ENCODE peak calls at places on chromosomes 6 and 20, in eight cellular contexts. One of them, this sample, is unnamed.

GRCh38 chr6:131657630-131658111 is 20.6 kb downstream of the ENPP3 start:
- DNase-seq in lower lobe of right lung: no peak
- DNase-seq in heart left ventricle: no peak
- DNase-seq in HCT116: no peak
- DNase-seq in left ventricle myocardium inferior: no peak
- DNase-seq in LNCaP clone FGC: no peak
- DNase-seq in AG04449: peak; percentile 47
- DNase-seq in foreskin fibroblast: peak; percentile 48
- DNase-seq in this sample: no peak

GRCh38 chr6:25601797-25602679 is 50.0 kb upstream of the SCGN start:
- DNase-seq in HCT116: peak; percentile 28
- DNase-seq in AG04449: peak; percentile 7
- DNase-seq in left ventricle myocardium inferior: no peak
- DNase-seq in LNCaP clone FGC: peak; percentile 73
- DNase-seq in lower lobe of right lung: no peak
- DNase-seq in foreskin fibroblast: peak; percentile 76
- DNase-seq in heart left ventricle: no peak
- DNase-seq in this sample: peak; percentile 14

GRCh38 chr6:148508401-148509151 is 165.9 kb downstream of the SASH1 start:
- DNase-seq in foreskin fibroblast: peak; percentile 88
- DNase-seq in AG04449: no peak
- DNase-seq in lower lobe of right lung: no peak
- DNase-seq in LNCaP clone FGC: no peak
- DNase-seq in left ventricle myocardium inferior: no peak
- DNase-seq in HCT116: no peak
- DNase-seq in heart left ventricle: peak; percentile 29
- DNase-seq in this sample: no peak

GRCh38 chr6:125981566-125982185 is 4.7 kb upstream of the TRMT11 start:
- DNase-seq in HCT116: no peak
- DNase-seq in left ventricle myocardium inferior: no peak
- DNase-seq in heart left ventricle: no peak
- DNase-seq in AG04449: no peak
- DNase-seq in LNCaP clone FGC: no peak
- DNase-seq in lower lobe of right lung: no peak
- DNase-seq in foreskin fibroblast: peak; percentile 20
- DNase-seq in this sample: no peak

GRCh38 chr6:139373154-139373927 is 1.1 kb downstream of the CITED2 start:
- DNase-seq in left ventricle myocardium inferior: peak; percentile 68
- DNase-seq in AG04449: no peak
- DNase-seq in lower lobe of right lung: peak; percentile 82
- DNase-seq in foreskin fibroblast: peak; percentile 64
- DNase-seq in LNCaP clone FGC: no peak
- DNase-seq in HCT116: no peak
- DNase-seq in heart left ventricle: peak; percentile 60
- DNase-seq in this sample: no peak

GRCh38 chr6:117906454-117906904 is 585 bp upstream of the SLC35F1 start:
- DNase-seq in left ventricle myocardium inferior: no peak
- DNase-seq in LNCaP clone FGC: no peak
- DNase-seq in heart left ventricle: no peak
- DNase-seq in HCT116: no peak
- DNase-seq in AG04449: no peak
- DNase-seq in foreskin fibroblast: no peak
- DNase-seq in lower lobe of right lung: no peak
- DNase-seq in this sample: no peak

GRCh38 chr20:16801919-16802651 is 53.9 kb downstream of the OTOR start:
- DNase-seq in heart left ventricle: peak; percentile 12
- DNase-seq in HCT116: peak; percentile 56
- DNase-seq in AG04449: no peak
- DNase-seq in foreskin fibroblast: peak; percentile 76
- DNase-seq in lower lobe of right lung: peak; percentile 66
- DNase-seq in LNCaP clone FGC: peak; percentile 6
- DNase-seq in left ventricle myocardium inferior: peak; percentile 29
- DNase-seq in this sample: peak; percentile 7

GRCh38 chr20:61328906-61329558 is 77.0 kb downstream of the CDH4 start:
- DNase-seq in lower lobe of right lung: peak; percentile 71
- DNase-seq in heart left ventricle: no peak
- DNase-seq in AG04449: no peak
- DNase-seq in HCT116: no peak
- DNase-seq in left ventricle myocardium inferior: no peak
- DNase-seq in foreskin fibroblast: no peak
- DNase-seq in LNCaP clone FGC: no peak
- DNase-seq in this sample: no peak

GRCh38 chr6:6522709-6523108 is 65.8 kb upstream of the LY86 start:
- DNase-seq in heart left ventricle: no peak
- DNase-seq in lower lobe of right lung: no peak
- DNase-seq in AG04449: no peak
- DNase-seq in LNCaP clone FGC: no peak
- DNase-seq in foreskin fibroblast: no peak
- DNase-seq in left ventricle myocardium inferior: no peak
- DNase-seq in HCT116: no peak
- DNase-seq in this sample: no peak

GRCh38 chr6:113634352-113635163 is 222.6 kb upstream of the MARCKS start:
- DNase-seq in left ventricle myocardium inferior: no peak
- DNase-seq in HCT116: no peak
- DNase-seq in LNCaP clone FGC: no peak
- DNase-seq in AG04449: peak; percentile 63
- DNase-seq in heart left ventricle: no peak
- DNase-seq in foreskin fibroblast: peak; percentile 58
- DNase-seq in lower lobe of right lung: no peak
- DNase-seq in this sample: no peak

GRCh38 chr6:33018904-33019303 is 9.5 kb upstream of the HLA-DOA start:
- DNase-seq in LNCaP clone FGC: no peak
- DNase-seq in lower lobe of right lung: peak; percentile 87
- DNase-seq in heart left ventricle: peak; percentile 77
- DNase-seq in HCT116: no peak
- DNase-seq in left ventricle myocardium inferior: peak; percentile 49
- DNase-seq in foreskin fibroblast: peak; percentile 63
- DNase-seq in AG04449: no peak
- DNase-seq in this sample: no peak

GRCh38 chr20:2892376-2892775 is 19.1 kb downstream of the PTPRA start:
- DNase-seq in HCT116: no peak
- DNase-seq in foreskin fibroblast: no peak
- DNase-seq in LNCaP clone FGC: no peak
- DNase-seq in heart left ventricle: no peak
- DNase-seq in AG04449: no peak
- DNase-seq in left ventricle myocardium inferior: no peak
- DNase-seq in lower lobe of right lung: no peak
- DNase-seq in this sample: no peak

GRCh38 chr6:147578159-147578558 is 69.7 kb downstream of the SAMD5 start:
- DNase-seq in left ventricle myocardium inferior: no peak
- DNase-seq in lower lobe of right lung: no peak
- DNase-seq in foreskin fibroblast: no peak
- DNase-seq in heart left ventricle: no peak
- DNase-seq in AG04449: no peak
- DNase-seq in HCT116: no peak
- DNase-seq in LNCaP clone FGC: no peak
- DNase-seq in this sample: no peak

GRCh38 chr20:17835240-17835940 is 133.2 kb downstream of the SNX5 start:
- DNase-seq in lower lobe of right lung: no peak
- DNase-seq in LNCaP clone FGC: no peak
- DNase-seq in heart left ventricle: peak; percentile 45
- DNase-seq in AG04449: no peak
- DNase-seq in foreskin fibroblast: peak; percentile 93
- DNase-seq in HCT116: peak; percentile 55
- DNase-seq in left ventricle myocardium inferior: peak; percentile 45
- DNase-seq in this sample: no peak

GRCh38 chr6:121838842-121839241 is 403.4 kb downstream of the GJA1 start:
- DNase-seq in HCT116: no peak
- DNase-seq in foreskin fibroblast: peak; percentile 34
- DNase-seq in heart left ventricle: peak; percentile 48
- DNase-seq in LNCaP clone FGC: peak; percentile 74
- DNase-seq in lower lobe of right lung: no peak
- DNase-seq in AG04449: no peak
- DNase-seq in left ventricle myocardium inferior: peak; percentile 59
- DNase-seq in this sample: no peak

GRCh38 chr20:4134861-4135379 is 119.6 kb upstream of the RNF24 start:
- DNase-seq in AG04449: no peak
- DNase-seq in left ventricle myocardium inferior: no peak
- DNase-seq in heart left ventricle: no peak
- DNase-seq in lower lobe of right lung: no peak
- DNase-seq in LNCaP clone FGC: no peak
- DNase-seq in foreskin fibroblast: no peak
- DNase-seq in HCT116: no peak
- DNase-seq in this sample: no peak

GRCh38 chr6:36374194-36374593 is 13.3 kb downstream of the ETV7 start:
- DNase-seq in left ventricle myocardium inferior: no peak
- DNase-seq in LNCaP clone FGC: no peak
- DNase-seq in HCT116: no peak
- DNase-seq in lower lobe of right lung: no peak
- DNase-seq in AG04449: no peak
- DNase-seq in heart left ventricle: no peak
- DNase-seq in foreskin fibroblast: no peak
- DNase-seq in this sample: no peak

GRCh38 chr6:147384737-147385710 is 123.5 kb upstream of the SAMD5 start:
- DNase-seq in lower lobe of right lung: no peak
- DNase-seq in AG04449: no peak
- DNase-seq in LNCaP clone FGC: no peak
- DNase-seq in heart left ventricle: no peak
- DNase-seq in foreskin fibroblast: no peak
- DNase-seq in HCT116: no peak
- DNase-seq in left ventricle myocardium inferior: no peak
- DNase-seq in this sample: no peak

GRCh38 chr20:62735331-62735821 is 26.7 kb downstream of the NTSR1 start:
- DNase-seq in left ventricle myocardium inferior: no peak
- DNase-seq in AG04449: no peak
- DNase-seq in heart left ventricle: no peak
- DNase-seq in foreskin fibroblast: peak; percentile 37
- DNase-seq in lower lobe of right lung: peak; percentile 20
- DNase-seq in HCT116: peak; percentile 89
- DNase-seq in LNCaP clone FGC: no peak
- DNase-seq in this sample: no peak

GRCh38 chr20:17967595-17968365 is 814 bp downstream of the SNX5 start:
- DNase-seq in lower lobe of right lung: no peak
- DNase-seq in left ventricle myocardium inferior: no peak
- DNase-seq in LNCaP clone FGC: peak; percentile 61
- DNase-seq in heart left ventricle: no peak
- DNase-seq in AG04449: no peak
- DNase-seq in HCT116: no peak
- DNase-seq in foreskin fibroblast: peak; percentile 44
- DNase-seq in this sample: no peak

GRCh38 chr6:100132005-100132404 is 138.0 kb upstream of the MCHR2 start:
- DNase-seq in HCT116: no peak
- DNase-seq in lower lobe of right lung: no peak
- DNase-seq in foreskin fibroblast: no peak
- DNase-seq in AG04449: no peak
- DNase-seq in heart left ventricle: no peak
- DNase-seq in left ventricle myocardium inferior: no peak
- DNase-seq in LNCaP clone FGC: no peak
- DNase-seq in this sample: no peak

GRCh38 chr20:43667341-43668132 is 623 bp downstream of the MYBL2 start:
- DNase-seq in foreskin fibroblast: peak; percentile 25
- DNase-seq in AG04449: no peak
- DNase-seq in HCT116: no peak
- DNase-seq in left ventricle myocardium inferior: no peak
- DNase-seq in heart left ventricle: no peak
- DNase-seq in LNCaP clone FGC: no peak
- DNase-seq in lower lobe of right lung: no peak
- DNase-seq in this sample: no peak

GRCh38 chr6:165245287-165245686 is 64.1 kb downstream of the C6orf118 start:
- DNase-seq in LNCaP clone FGC: peak; percentile 28
- DNase-seq in HCT116: no peak
- DNase-seq in heart left ventricle: no peak
- DNase-seq in lower lobe of right lung: no peak
- DNase-seq in left ventricle myocardium inferior: no peak
- DNase-seq in AG04449: no peak
- DNase-seq in foreskin fibroblast: no peak
- DNase-seq in this sample: peak; percentile 7
- TF ChIP-seq CTCF in LNCaP clone FGC: peak; percentile 65
- TF ChIP-seq CTCF in HCT116: no peak
- TF ChIP-seq CTCF in heart left ventricle: peak; percentile 58
- TF ChIP-seq CTCF in lower lobe of right lung: no peak
- TF ChIP-seq CTCF in left ventricle myocardium inferior: peak; percentile 60
- TF ChIP-seq CTCF in AG04449: peak; percentile 6
- TF ChIP-seq CTCF in foreskin fibroblast: peak; percentile 17
- TF ChIP-seq CTCF in this sample: peak; percentile 46

DNA sequence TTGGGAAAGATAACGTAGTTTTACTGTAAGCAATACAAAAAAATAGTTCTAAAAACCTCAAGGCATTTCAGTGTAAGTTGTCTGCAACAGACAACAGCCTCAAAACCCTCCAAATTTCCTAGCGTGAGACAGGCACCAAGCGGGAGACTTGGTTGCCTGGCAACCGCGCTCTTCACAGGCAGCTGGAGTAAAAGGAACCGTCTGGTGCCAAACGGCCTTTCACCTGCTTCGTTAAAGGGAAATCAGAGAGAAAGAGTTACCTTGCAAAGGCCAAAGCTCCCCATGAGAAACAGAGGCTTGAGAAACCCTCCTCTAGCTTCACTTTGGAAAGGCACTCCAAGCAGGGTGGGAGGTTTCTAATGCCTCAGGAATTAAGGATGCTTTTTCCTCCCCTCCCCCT is 129.8 kb upstream of the UFL1 start:
- DNase-seq in heart left ventricle: no peak
- DNase-seq in AG04449: no peak
- DNase-seq in HCT116: no peak
- DNase-seq in lower lobe of right lung: peak; percentile 45
- DNase-seq in foreskin fibroblast: no peak
- DNase-seq in left ventricle myocardium inferior: no peak
- DNase-seq in LNCaP clone FGC: peak; percentile 23
- DNase-seq in this sample: peak; percentile 11
- H3K4me3 ChIP-seq in heart left ventricle: no peak overlapping the region
- H3K4me3 ChIP-seq in AG04449: no peak overlapping the region
- H3K4me3 ChIP-seq in HCT116: no peak overlapping the region
- H3K4me3 ChIP-seq in lower lobe of right lung: no peak overlapping the region
- H3K4me3 ChIP-seq in foreskin fibroblast: no peak overlapping the region
- H3K4me3 ChIP-seq in left ventricle myocardium inferior: no peak overlapping the region
- H3K4me3 ChIP-seq in LNCaP clone FGC: no peak overlapping the region
- H3K4me3 ChIP-seq in this sample: peak overlapping the region; percentile 30

DNA sequence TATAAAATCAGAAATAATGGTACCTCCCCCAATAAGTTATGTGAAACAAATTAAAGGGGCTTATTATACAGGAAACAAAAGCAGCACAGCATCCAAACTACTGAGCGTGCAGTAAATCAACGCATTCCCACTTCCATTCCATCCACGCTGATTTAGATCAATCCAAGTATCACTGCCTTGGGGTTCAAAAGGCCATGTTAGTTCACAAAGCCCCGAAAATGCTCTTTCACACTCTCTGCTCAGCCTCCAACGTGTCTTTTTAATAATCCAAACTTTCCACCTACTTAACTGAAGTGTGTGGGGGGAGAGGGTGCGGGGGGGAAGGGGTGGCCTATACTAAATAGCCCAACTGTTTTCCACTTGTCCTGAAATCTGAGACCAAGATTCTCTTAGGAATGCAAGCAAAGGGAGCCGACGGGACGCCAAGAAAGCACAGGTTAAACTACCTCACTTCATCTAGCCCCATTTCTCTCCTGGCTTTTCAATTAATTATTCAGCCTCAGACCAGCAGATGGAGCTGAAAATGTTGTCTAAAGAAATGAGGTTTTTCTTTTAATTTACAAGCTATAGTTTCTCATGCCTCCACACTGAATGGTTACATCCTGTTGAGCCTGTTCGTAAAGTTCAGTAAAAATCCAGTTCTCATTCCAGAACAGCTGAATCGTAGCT is 1.1 kb upstream of the NXT1 start:
- DNase-seq in HCT116: no peak
- DNase-seq in LNCaP clone FGC: peak; percentile 26
- DNase-seq in lower lobe of right lung: no peak
- DNase-seq in foreskin fibroblast: no peak
- DNase-seq in AG04449: no peak
- DNase-seq in heart left ventricle: no peak
- DNase-seq in left ventricle myocardium inferior: no peak
- DNase-seq in this sample: no peak
- TF ChIP-seq CTCF in HCT116: peak; percentile 29
- TF ChIP-seq CTCF in LNCaP clone FGC: peak; percentile 52
- TF ChIP-seq CTCF in lower lobe of right lung: peak; percentile 38
- TF ChIP-seq CTCF in foreskin fibroblast: peak; percentile 23
- TF ChIP-seq CTCF in AG04449: no peak
- TF ChIP-seq CTCF in heart left ventricle: peak; percentile 61
- TF ChIP-seq CTCF in left ventricle myocardium inferior: peak; percentile 60
- TF ChIP-seq CTCF in this sample: peak; percentile 47

GRCh38 chr6:13205106-13205505 is 123.2 kb downstream of the TBC1D7 start:
- DNase-seq in AG04449: no peak
- DNase-seq in HCT116: no peak
- DNase-seq in left ventricle myocardium inferior: no peak
- DNase-seq in foreskin fibroblast: no peak
- DNase-seq in lower lobe of right lung: no peak
- DNase-seq in heart left ventricle: no peak
- DNase-seq in LNCaP clone FGC: no peak
- DNase-seq in this sample: no peak
- H3K4me3 ChIP-seq in AG04449: no peak overlapping the region
- H3K4me3 ChIP-seq in HCT116: no peak overlapping the region
- H3K4me3 ChIP-seq in left ventricle myocardium inferior: no peak overlapping the region
- H3K4me3 ChIP-seq in foreskin fibroblast: no peak overlapping the region
- H3K4me3 ChIP-seq in lower lobe of right lung: no peak overlapping the region
- H3K4me3 ChIP-seq in heart left ventricle: no peak overlapping the region
- H3K4me3 ChIP-seq in LNCaP clone FGC: no peak overlapping the region
- H3K4me3 ChIP-seq in this sample: no peak overlapping the region

This sample was measured in retinal pigment epithelial cell.